ENCODE peak calls at places on chromosomes 5 and 9, in ten cellular contexts. One of them, this sample, is unnamed.

GRCh38 chr5:78506296-78507049 is 142.1 kb downstream of the LHFPL2 start:
- DNase-seq in RPMI7951: no peak
- DNase-seq in HuH-7: no peak
- DNase-seq in GM13976: no peak
- DNase-seq in NCI-H1092 treated with DMSO at 0.1 percent for 48 hours: no peak
- DNase-seq in T-helper 1 cell: no peak
- DNase-seq in GM04504: no peak
- DNase-seq in neuronal stem cell: no peak
- DNase-seq in GM06990: no peak
- DNase-seq in Calu3: no peak
- DNase-seq in this sample: no peak

GRCh38 chr5:126531543-126532120 is 63.4 kb downstream of the ALDH7A1 start:
- DNase-seq in RPMI7951: peak; percentile 70
- DNase-seq in HuH-7: peak; percentile 12
- DNase-seq in GM13976: no peak
- DNase-seq in NCI-H1092 treated with DMSO at 0.1 percent for 48 hours: no peak
- DNase-seq in T-helper 1 cell: no peak
- DNase-seq in GM04504: no peak
- DNase-seq in neuronal stem cell: no peak
- DNase-seq in GM06990: no peak
- DNase-seq in Calu3: no peak
- DNase-seq in this sample: no peak

GRCh38 chr9:129483467-129484324 is 137.2 kb downstream of the C9orf50 start:
- DNase-seq in RPMI7951: peak; percentile 67
- DNase-seq in HuH-7: peak; percentile 85
- DNase-seq in GM13976: no peak
- DNase-seq in NCI-H1092 treated with DMSO at 0.1 percent for 48 hours: peak; percentile 69
- DNase-seq in T-helper 1 cell: no peak
- DNase-seq in GM04504: peak; percentile 89
- DNase-seq in neuronal stem cell: no peak
- DNase-seq in GM06990: no peak
- DNase-seq in Calu3: peak; percentile 64
- DNase-seq in this sample: peak; percentile 85

GRCh38 chr5:168290902-168291280 is 554 bp upstream of the WWC1 start:
- DNase-seq in RPMI7951: no peak
- DNase-seq in HuH-7: no peak
- DNase-seq in GM13976: no peak
- DNase-seq in NCI-H1092 treated with DMSO at 0.1 percent for 48 hours: no peak
- DNase-seq in T-helper 1 cell: no peak
- DNase-seq in GM04504: no peak
- DNase-seq in neuronal stem cell: no peak
- DNase-seq in GM06990: no peak
- DNase-seq in Calu3: no peak
- DNase-seq in this sample: no peak

GRCh38 chr9:93397664-93398381 is 53.7 kb upstream of the FAM120A start:
- DNase-seq in RPMI7951: no peak
- DNase-seq in HuH-7: no peak
- DNase-seq in GM13976: no peak
- DNase-seq in NCI-H1092 treated with DMSO at 0.1 percent for 48 hours: no peak
- DNase-seq in T-helper 1 cell: no peak
- DNase-seq in GM04504: peak; percentile 10
- DNase-seq in neuronal stem cell: no peak
- DNase-seq in GM06990: no peak
- DNase-seq in Calu3: no peak
- DNase-seq in this sample: peak; percentile 9

GRCh38 chr9:133609311-133610098 is at the start of gene FAM163B:
- DNase-seq in RPMI7951: peak; percentile 18
- DNase-seq in HuH-7: no peak
- DNase-seq in GM13976: no peak
- DNase-seq in NCI-H1092 treated with DMSO at 0.1 percent for 48 hours: peak; percentile 32
- DNase-seq in T-helper 1 cell: no peak
- DNase-seq in GM04504: no peak
- DNase-seq in neuronal stem cell: peak; percentile 81
- DNase-seq in GM06990: no peak
- DNase-seq in Calu3: no peak
- DNase-seq in this sample: peak; percentile 5

GRCh38 chr5:1759378-1759970 is 40.2 kb downstream of the MRPL36 start:
- DNase-seq in RPMI7951: no peak
- DNase-seq in HuH-7: no peak
- DNase-seq in GM13976: no peak
- DNase-seq in NCI-H1092 treated with DMSO at 0.1 percent for 48 hours: no peak
- DNase-seq in T-helper 1 cell: no peak
- DNase-seq in GM04504: no peak
- DNase-seq in neuronal stem cell: no peak
- DNase-seq in GM06990: no peak
- DNase-seq in Calu3: no peak
- DNase-seq in this sample: no peak

GRCh38 chr5:56326116-56326515 is 93.0 kb upstream of the ANKRD55 start:
- DNase-seq in RPMI7951: no peak
- DNase-seq in HuH-7: no peak
- DNase-seq in GM13976: no peak
- DNase-seq in NCI-H1092 treated with DMSO at 0.1 percent for 48 hours: no peak
- DNase-seq in T-helper 1 cell: peak; percentile 26
- DNase-seq in GM04504: no peak
- DNase-seq in neuronal stem cell: no peak
- DNase-seq in GM06990: no peak
- DNase-seq in Calu3: no peak
- DNase-seq in this sample: no peak

GRCh38 chr5:15008476-15008875 is 136.9 kb upstream of the ANKH start:
- DNase-seq in RPMI7951: peak; percentile 96
- DNase-seq in HuH-7: peak; percentile 62
- DNase-seq in GM13976: no peak
- DNase-seq in NCI-H1092 treated with DMSO at 0.1 percent for 48 hours: no peak
- DNase-seq in T-helper 1 cell: no peak
- DNase-seq in GM04504: peak; percentile 89
- DNase-seq in neuronal stem cell: no peak
- DNase-seq in GM06990: no peak
- DNase-seq in Calu3: peak; percentile 91
- DNase-seq in this sample: peak; percentile 93

GRCh38 chr9:93650448-93650847 is 74.1 kb downstream of the PHF2 start:
- DNase-seq in RPMI7951: no peak
- DNase-seq in HuH-7: no peak
- DNase-seq in GM13976: no peak
- DNase-seq in NCI-H1092 treated with DMSO at 0.1 percent for 48 hours: no peak
- DNase-seq in T-helper 1 cell: no peak
- DNase-seq in GM04504: no peak
- DNase-seq in neuronal stem cell: no peak
- DNase-seq in GM06990: no peak
- DNase-seq in Calu3: no peak
- DNase-seq in this sample: no peak

GRCh38 chr5:95726811-95727763 is 4.0 kb upstream of the RHOBTB3 start:
- DNase-seq in RPMI7951: no peak
- DNase-seq in HuH-7: no peak
- DNase-seq in GM13976: no peak
- DNase-seq in NCI-H1092 treated with DMSO at 0.1 percent for 48 hours: no peak
- DNase-seq in T-helper 1 cell: no peak
- DNase-seq in GM04504: no peak
- DNase-seq in neuronal stem cell: no peak
- DNase-seq in GM06990: no peak
- DNase-seq in Calu3: no peak
- DNase-seq in this sample: no peak

GRCh38 chr9:98964201-98964600 is 20.5 kb downstream of the COL15A1 start:
- DNase-seq in RPMI7951: no peak
- DNase-seq in HuH-7: no peak
- DNase-seq in GM13976: no peak
- DNase-seq in NCI-H1092 treated with DMSO at 0.1 percent for 48 hours: no peak
- DNase-seq in T-helper 1 cell: no peak
- DNase-seq in GM04504: no peak
- DNase-seq in neuronal stem cell: no peak
- DNase-seq in GM06990: no peak
- DNase-seq in Calu3: no peak
- DNase-seq in this sample: no peak

GRCh38 chr5:151082274-151082902 is 1.6 kb upstream of the TNIP1 start:
- DNase-seq in RPMI7951: no peak
- DNase-seq in HuH-7: peak; percentile 60
- DNase-seq in GM13976: no peak
- DNase-seq in NCI-H1092 treated with DMSO at 0.1 percent for 48 hours: no peak
- DNase-seq in T-helper 1 cell: no peak
- DNase-seq in GM04504: no peak
- DNase-seq in neuronal stem cell: peak; percentile 17
- DNase-seq in GM06990: no peak
- DNase-seq in Calu3: peak; percentile 64
- DNase-seq in this sample: no peak

GRCh38 chr5:108379722-108380530 is 2.0 kb downstream of the FBXL17 start:
- DNase-seq in RPMI7951: peak; percentile 14
- DNase-seq in HuH-7: no peak
- DNase-seq in GM13976: no peak
- DNase-seq in NCI-H1092 treated with DMSO at 0.1 percent for 48 hours: no peak
- DNase-seq in T-helper 1 cell: no peak
- DNase-seq in GM04504: no peak
- DNase-seq in neuronal stem cell: no peak
- DNase-seq in GM06990: no peak
- DNase-seq in Calu3: no peak
- DNase-seq in this sample: no peak

This sample was measured in skeletal muscle cell.